ENCODE peak calls at places on chromosomes 12 and 14, in ten cellular contexts. B is body of pancreas, X is uterus, D is Peyer's patch, Z is stomach, K is lower leg skin, U is GM12892, T is HepG2, A is transverse colon, L is suprapubic skin. R is an unnamed sample.

GRCh38 chr12:124542021-124542941 is 25.1 kb downstream of the NCOR2 start:
- DNase-seq in K (no peak), L (peak; percentile 67), Z (no peak), T (no peak), X (no peak), D (no peak), U (no peak), A (no peak), B (no peak), R (no peak)

GRCh38 chr12:121786441-121786825 is 7.1 kb downstream of the RHOF start:
- DNase-seq in D (no peak), T (peak; percentile 68), Z (peak; percentile 85), U (no peak), B (peak; percentile 70), A (peak; percentile 88), L (peak; percentile 74), K (peak; percentile 75), X (peak; percentile 71), R (peak; percentile 61)

GRCh38 chr12:124523071-124523470 is 44.3 kb downstream of the NCOR2 start:
- DNase-seq in K (no peak), A (no peak), T (no peak), U (no peak), D (no peak), X (no peak), Z (no peak), B (peak; percentile 42), L (peak; percentile 71), R (peak; percentile 26)

GRCh38 chr14:105192866-105193731 is 12.0 kb upstream of the NUDT14 start:
- DNase-seq in K (no peak), X (no peak), T (no peak), L (no peak), A (no peak), U (no peak), B (no peak), D (no peak), Z (no peak), R (no peak)

GRCh38 chr12:96136129-96136528 is 58.0 kb upstream of the ELK3 start:
- DNase-seq in A (no peak), Z (no peak), K (no peak), B (no peak), U (no peak), X (no peak), L (no peak), T (no peak), D (no peak), R (no peak)

GRCh38 chr12:55142896-55143870 is 17.0 kb downstream of the OR9K2 start:
- DNase-seq in U (no peak), T (peak; percentile 40), K (no peak), A (no peak), B (peak; percentile 55), D (peak; percentile 44), Z (peak; percentile 30), X (no peak), L (no peak), R (no peak)

GRCh38 chr14:61337893-61338292 is 16.5 kb downstream of the PRKCH start:
- DNase-seq in U (no peak), T (no peak), L (no peak), K (no peak), X (no peak), A (peak; percentile 36), Z (peak; percentile 29), D (peak; percentile 55), B (no peak), R (no peak)

GRCh38 chr12:2944401-2945047 is 14.7 kb upstream of the TEAD4 start:
- DNase-seq in D (peak; percentile 20), U (peak; percentile 47), K (no peak), A (peak; percentile 63), Z (peak; percentile 72), L (no peak), T (peak; percentile 46), X (peak; percentile 50), B (peak; percentile 88), R (peak; percentile 49)

GRCh38 chr12:110689601-110690430 is 901 bp upstream of the HVCN1 start:
- DNase-seq in B (peak; percentile 16), T (no peak), L (no peak), D (peak; percentile 71), A (peak; percentile 51), Z (peak; percentile 39), U (peak; percentile 64), X (peak; percentile 37), K (no peak), R (peak; percentile 35)

GRCh38 chr12:110686294-110686903 is 2.5 kb downstream of the HVCN1 start:
- DNase-seq in A (no peak), U (no peak), K (no peak), T (no peak), X (no peak), Z (no peak), B (no peak), L (no peak), D (no peak), R (no peak)

GRCh38 chr12:110689002-110689600 is at the start of gene HVCN1:
- DNase-seq in T (no peak), U (peak; percentile 73), Z (peak; percentile 55), B (peak; percentile 50), A (peak; percentile 60), D (peak; percentile 77), K (peak; percentile 31), X (peak; percentile 56), L (peak; percentile 81), R (peak; percentile 71)

GRCh38 chr12:110688446-110689001 is 391 bp downstream of the HVCN1 start:
- DNase-seq in B (peak; percentile 11), D (no peak), U (no peak), X (no peak), K (no peak), T (no peak), A (no peak), L (no peak), Z (no peak), R (no peak)

GRCh38 chr12:110687770-110688169 is 1.1 kb downstream of the HVCN1 start:
- DNase-seq in X (no peak), T (no peak), A (no peak), U (no peak), B (no peak), Z (no peak), D (peak; percentile 45), L (no peak), K (no peak), R (no peak)
- TF ChIP-seq POLR2A in X (no peak), T (no peak), A (no peak), U (no peak), B (no peak), Z (no peak), D (no peak), L (no peak), K (no peak), R (no peak)

GRCh38 chr12:27554421-27555186 is 30.6 kb downstream of the PPFIBP1 start:
- DNase-seq in X (peak; percentile 65), K (peak; percentile 68), A (peak; percentile 14), L (peak; percentile 82), B (no peak), Z (no peak), T (no peak), D (no peak), U (no peak), R (peak; percentile 73)
- TF ChIP-seq POLR2A in X (no peak), K (no peak), A (no peak), L (no peak), B (no peak), Z (no peak), T (no peak), D (no peak), U (no peak), R (no peak)

GRCh38 chr14:64760146-64760755 is 56.0 kb downstream of the PLEKHG3 start:
- DNase-seq in K (no peak), A (peak; percentile 77), L (no peak), Z (peak; percentile 70), D (peak; percentile 44), B (peak; percentile 75), T (peak; percentile 34), X (peak; percentile 39), U (peak; percentile 71), R (no peak)

GRCh38 chr14:64760916-64761315 is 56.7 kb downstream of the PLEKHG3 start:
- DNase-seq in L (no peak), K (no peak), B (no peak), T (no peak), Z (no peak), U (no peak), X (peak; percentile 22), D (no peak), A (no peak), R (no peak)

GRCh38 chr14:64758711-64759554 is 54.7 kb downstream of the PLEKHG3 start:
- DNase-seq in Z (peak; percentile 56), B (peak; percentile 77), L (peak; percentile 63), K (no peak), D (no peak), T (peak; percentile 72), A (no peak), U (no peak), X (peak; percentile 83), R (no peak)

GRCh38 chr14:64758025-64758521 is 53.8 kb downstream of the PLEKHG3 start:
- DNase-seq in B (peak; percentile 64), Z (no peak), D (no peak), U (no peak), X (peak; percentile 65), L (peak; percentile 47), A (peak; percentile 39), K (no peak), T (no peak), R (peak; percentile 66)

DNA sequence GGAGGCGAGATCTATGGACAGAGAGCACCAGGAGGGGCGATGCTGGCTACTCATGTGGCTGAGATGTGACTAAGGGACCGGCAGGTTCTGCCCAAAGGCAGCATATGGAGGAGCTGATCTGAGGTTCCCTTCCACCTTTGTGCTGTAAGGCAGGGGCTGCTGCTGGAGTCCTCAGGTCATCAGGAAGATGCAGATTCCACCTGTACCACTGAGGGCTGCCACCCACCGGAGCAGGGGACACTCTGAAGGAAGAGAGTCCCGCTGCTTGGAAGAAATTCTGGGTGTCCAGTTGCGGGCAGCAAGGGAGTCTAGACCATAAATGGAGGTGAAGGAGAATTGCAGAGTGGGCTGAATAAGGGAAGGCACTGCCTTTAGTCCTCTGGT is 55.3 kb downstream of the PLEKHG3 start:
- DNase-seq in L (no peak), K (no peak), Z (no peak), X (no peak), B (no peak), T (no peak), D (no peak), A (no peak), U (no peak), R (no peak)
- TF ChIP-seq POLR2A in L (no peak), K (no peak), Z (no peak), X (no peak), B (no peak), T (no peak), D (no peak), A (no peak), U (no peak), R (no peak)

DNA sequence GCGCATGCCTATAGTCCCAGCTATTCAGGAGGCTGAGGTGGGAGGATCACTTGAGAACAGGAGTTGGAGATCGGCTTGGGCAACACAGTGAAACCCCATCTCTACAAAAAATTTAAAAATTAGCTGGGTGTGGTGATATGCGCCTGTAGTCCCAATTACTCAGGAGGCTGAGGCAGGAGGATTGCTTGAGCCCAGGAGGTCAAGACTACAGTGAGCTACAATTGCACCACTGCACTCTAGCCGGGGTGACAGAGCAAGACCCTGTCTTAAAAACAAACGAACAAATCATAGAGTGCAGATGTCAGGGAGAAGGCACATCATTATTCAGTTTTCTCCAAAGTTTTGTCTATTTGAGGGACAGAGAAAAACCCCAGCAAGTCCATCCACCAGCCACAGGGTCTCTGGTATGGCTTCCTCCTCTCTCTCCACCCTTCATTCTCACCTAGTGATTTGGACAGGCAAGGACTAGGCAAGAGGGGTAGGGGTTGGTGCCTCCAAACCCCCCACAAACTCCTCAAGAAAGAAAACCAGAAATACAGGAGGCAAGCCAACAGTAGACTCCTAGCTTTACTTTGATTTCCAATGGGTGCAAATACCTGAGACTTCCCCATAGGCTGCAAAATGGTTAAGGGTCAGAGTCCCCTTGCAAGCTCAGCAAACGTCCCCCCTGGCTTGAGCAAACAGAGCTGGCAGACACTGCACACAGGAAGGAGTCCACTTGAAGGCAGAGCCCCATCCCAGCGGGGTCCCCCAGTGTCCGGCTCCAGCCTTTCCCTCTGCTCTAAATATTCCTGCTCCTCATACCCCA is 26.5 kb upstream of the RPLP0 start:
- DNase-seq in T (peak; percentile 88), D (no peak), B (no peak), X (no peak), L (no peak), A (no peak), K (no peak), Z (no peak), U (no peak), R (no peak)
- TF ChIP-seq POLR2A in T (peak; percentile 76), D (no peak), B (no peak), X (no peak), L (no peak), A (no peak), K (no peak), Z (no peak), U (no peak), R (no peak)

R was measured in heart left ventricle.